ENCODE peak calls at places on chromosomes 11 and 22, in ten cellular contexts. F is WTC11, T is progenitor cell of endocrine pancreas, I is GM12878, N is mammary epithelial cell, Z is fibroblast of the aortic adventitia, V is IMR-90, W is right lobe of liver, H is A549, G is tibial nerve. M is an unnamed sample.

GRCh38 chr11:82634091-82634490 is 99.6 kb downstream of the FAM181B start:
- DNase-seq in W (no peak), I (no peak), H (no peak), Z (no peak), N (peak), T (no peak), F (no peak), V (no peak), G (no peak), M (no peak)

GRCh38 chr22:31944700-31945477 is 554 bp downstream of the YWHAH start:
- DNase-seq in N (no peak), Z (no peak), F (peak), G (peak), T (no peak), W (no peak), H (no peak), I (no peak), V (no peak), M (no peak)

GRCh38 chr11:124602751-124603150 is 8.5 kb upstream of the PANX3 start:
- DNase-seq in I (no peak), Z (no peak), H (no peak), V (no peak), W (no peak), G (no peak), N (no peak), T (no peak), F (no peak), M (no peak)

GRCh38 chr11:104151404-104152204 is 12.3 kb downstream of the PDGFD start:
- DNase-seq in N (no peak), V (no peak), T (no peak), H (no peak), Z (peak), I (no peak), G (no peak), F (no peak), W (no peak), M (no peak)

GRCh38 chr11:83006877-83007330 is 64.8 kb downstream of the RAB30 start:
- DNase-seq in V (no peak), T (no peak), G (no peak), Z (peak), F (no peak), I (peak), N (no peak), W (peak), H (no peak), M (no peak)

GRCh38 chr22:20218320-20218872 is 49.7 kb downstream of the RTN4R start:
- DNase-seq in G (no peak), H (no peak), W (no peak), T (no peak), N (no peak), F (no peak), Z (no peak), V (no peak), I (no peak), M (no peak)

GRCh38 chr11:118643142-118643994 is 36.0 kb downstream of the PHLDB1 start:
- DNase-seq in Z (no peak), H (no peak), N (no peak), I (no peak), G (no peak), F (no peak), V (no peak), T (no peak), W (no peak), M (no peak)

GRCh38 chr11:64000740-64001514 is 14.7 kb downstream of the OTUB1 start:
- DNase-seq in F (peak), Z (no peak), V (no peak), N (no peak), G (no peak), T (no peak), W (no peak), I (no peak), H (no peak), M (no peak)

GRCh38 chr11:80155412-80156017 is 714.7 kb upstream of the TENM4 start:
- DNase-seq in V (peak), F (no peak), H (peak), N (peak), Z (peak), I (no peak), W (no peak), T (no peak), G (no peak), M (no peak)

GRCh38 chr11:6925636-6926207 is 504 bp upstream of the ZNF215 start:
- DNase-seq in Z (peak), W (no peak), G (no peak), F (no peak), N (peak), H (no peak), T (no peak), V (peak), I (no peak), M (no peak)

GRCh38 chr22:31243339-31244043 is 31.4 kb downstream of the LIMK2 start:
- DNase-seq in W (no peak), N (peak), T (no peak), I (no peak), Z (peak), G (no peak), H (peak), F (no peak), V (no peak), M (no peak)

GRCh38 chr11:74391193-74391592 is 7.0 kb downstream of the PGM2L1 start:
- DNase-seq in N (no peak), V (no peak), T (no peak), W (no peak), G (no peak), F (no peak), Z (no peak), H (no peak), I (no peak), M (no peak)

GRCh38 chr11:83118814-83119213 is 38.1 kb upstream of the PCF11 start:
- DNase-seq in H (no peak), F (no peak), Z (no peak), I (no peak), V (peak), G (no peak), W (no peak), T (no peak), N (no peak), M (no peak)

GRCh38 chr11:72740562-72741428 is 11.4 kb downstream of the ARAP1 start:
- DNase-seq in H (no peak), Z (no peak), F (no peak), G (no peak), I (no peak), N (no peak), V (no peak), T (no peak), W (no peak), M (no peak)

GRCh38 chr22:28799125-28799833 is 1.1 kb downstream of the XBP1 start:
- DNase-seq in I (no peak), H (peak), W (no peak), Z (peak), G (peak), F (no peak), N (peak), T (no peak), V (peak), M (peak)

GRCh38 chr11:119584193-119585037 is 144.6 kb downstream of the NECTIN1 start:
- DNase-seq in Z (peak), N (peak), W (no peak), V (peak), H (no peak), T (peak), G (no peak), F (peak), I (no peak), M (no peak)

DNA sequence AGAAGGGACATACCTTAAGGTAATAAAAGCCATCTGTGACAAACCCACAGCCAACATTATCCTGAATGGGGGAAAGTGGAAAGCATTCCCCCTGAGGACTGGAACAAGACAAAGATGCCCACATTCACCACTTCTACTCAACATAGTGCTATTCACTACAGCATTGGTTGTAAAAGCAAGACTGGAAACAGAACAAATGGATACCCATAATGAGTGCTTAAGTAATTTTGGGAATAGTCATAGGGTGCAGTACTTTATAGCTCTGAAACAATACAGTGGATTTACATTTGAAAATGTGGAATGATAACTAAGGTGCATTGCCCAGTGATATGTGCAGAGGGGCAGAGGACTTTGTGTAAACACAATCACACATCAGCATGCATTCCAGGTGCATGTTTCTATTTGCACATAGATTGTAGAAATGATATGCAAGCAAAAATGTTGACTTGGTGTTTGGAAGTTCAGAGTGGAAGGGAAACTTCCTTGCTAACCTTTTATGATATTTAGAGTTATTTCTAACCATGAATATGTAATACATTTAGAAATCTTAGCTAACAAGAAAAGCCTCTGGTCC is 112.3 kb downstream of the IGLL1 start:
- DNase-seq in F (no peak), I (no peak), W (no peak), V (no peak), N (no peak), T (no peak), Z (no peak), H (no peak), G (no peak), M (no peak)
- TF ChIP-seq CTCF in F (no peak), I (no peak), W (no peak), V (no peak), N (no peak), T (no peak), Z (no peak), H (no peak), G (no peak), M (no peak)

GRCh38 chr11:65378208-65378927 is 4.1 kb downstream of the SLC25A45 start:
- DNase-seq in G (no peak), T (no peak), F (no peak), H (peak), N (no peak), I (no peak), W (no peak), V (no peak), Z (no peak), M (no peak)
- TF ChIP-seq CTCF in G (no peak), T (no peak), F (no peak), H (peak), N (no peak), I (peak), W (no peak), V (peak), Z (no peak), M (no peak)

GRCh38 chr22:43886231-43886630 is 5.6 kb downstream of the PNPLA5 start:
- DNase-seq in Z (no peak), F (no peak), T (no peak), G (no peak), H (no peak), W (no peak), I (no peak), N (no peak), V (no peak), M (no peak)

GRCh38 chr22:43885786-43886185 is 6.0 kb downstream of the PNPLA5 start:
- DNase-seq in F (no peak), T (no peak), W (no peak), G (no peak), V (no peak), H (no peak), Z (no peak), I (no peak), N (no peak), M (no peak)

GRCh38 chr22:43883719-43884415 is 7.9 kb downstream of the PNPLA5 start:
- DNase-seq in I (no peak), W (no peak), T (no peak), V (no peak), Z (no peak), H (no peak), G (no peak), N (no peak), F (no peak), M (no peak)

GRCh38 chr22:43884600-43885318 is 7.1 kb downstream of the PNPLA5 start:
- DNase-seq in Z (peak), W (no peak), G (peak), T (peak), H (peak), V (peak), N (peak), I (peak), F (peak), M (no peak)

DNA sequence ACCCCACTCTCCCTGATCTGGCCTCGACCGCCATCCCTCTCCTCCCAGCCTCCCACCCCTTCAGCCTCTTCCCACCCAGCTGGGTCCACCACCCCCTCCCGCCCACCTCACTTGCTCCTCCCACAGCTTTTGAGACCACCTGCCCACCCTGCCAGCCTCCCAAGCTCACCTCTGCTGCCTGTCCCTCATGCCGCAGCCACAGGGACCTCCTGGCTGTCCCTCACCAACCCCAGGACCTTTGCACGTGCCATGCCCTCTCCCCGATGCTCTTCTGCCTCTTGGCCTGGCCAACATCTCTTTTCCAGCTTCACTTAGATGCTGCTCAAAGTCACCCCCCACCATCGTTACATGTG is 6.5 kb downstream of the PNPLA5 start:
- DNase-seq in T (no peak), V (no peak), Z (no peak), F (no peak), G (no peak), N (no peak), H (no peak), I (no peak), W (no peak), M (no peak)
- TF ChIP-seq CTCF in T (no peak), V (no peak), Z (no peak), F (no peak), G (no peak), N (no peak), H (peak), I (no peak), W (no peak), M (no peak)

DNA sequence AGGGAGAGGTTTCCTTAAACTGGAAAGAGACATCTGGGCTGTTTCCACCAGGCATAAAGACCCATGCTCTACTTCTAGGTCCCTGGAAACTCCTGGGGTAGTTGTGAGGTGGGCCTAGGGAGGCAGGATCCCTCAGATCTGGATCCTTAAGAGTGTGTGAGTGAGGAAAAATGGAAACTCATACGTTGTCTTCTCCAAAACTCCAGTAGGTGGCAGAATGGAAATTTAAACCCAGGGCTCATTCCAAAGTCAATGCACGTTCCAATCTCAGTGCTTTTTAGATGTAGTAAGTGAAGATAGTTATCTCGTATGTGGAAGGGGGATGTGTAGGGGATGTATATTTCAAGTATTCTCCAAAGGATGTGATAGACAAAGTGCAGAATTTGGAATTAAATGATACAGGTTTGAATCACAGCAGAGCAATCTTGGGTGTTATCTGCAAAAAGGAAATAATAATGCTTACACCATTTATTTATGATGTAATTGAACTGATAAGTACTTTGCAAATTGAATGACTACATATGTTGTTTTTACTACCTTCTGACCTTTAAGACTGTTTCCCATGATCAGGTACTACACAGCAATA is 13.1 kb upstream of the MMP1 start:
- DNase-seq in V (peak), Z (peak), G (no peak), T (no peak), I (no peak), N (peak), F (no peak), W (no peak), H (peak), M (no peak)
- TF ChIP-seq CTCF in V (peak), Z (peak), G (no peak), T (peak), I (peak), N (peak), F (no peak), W (peak), H (peak), M (no peak)

DNA sequence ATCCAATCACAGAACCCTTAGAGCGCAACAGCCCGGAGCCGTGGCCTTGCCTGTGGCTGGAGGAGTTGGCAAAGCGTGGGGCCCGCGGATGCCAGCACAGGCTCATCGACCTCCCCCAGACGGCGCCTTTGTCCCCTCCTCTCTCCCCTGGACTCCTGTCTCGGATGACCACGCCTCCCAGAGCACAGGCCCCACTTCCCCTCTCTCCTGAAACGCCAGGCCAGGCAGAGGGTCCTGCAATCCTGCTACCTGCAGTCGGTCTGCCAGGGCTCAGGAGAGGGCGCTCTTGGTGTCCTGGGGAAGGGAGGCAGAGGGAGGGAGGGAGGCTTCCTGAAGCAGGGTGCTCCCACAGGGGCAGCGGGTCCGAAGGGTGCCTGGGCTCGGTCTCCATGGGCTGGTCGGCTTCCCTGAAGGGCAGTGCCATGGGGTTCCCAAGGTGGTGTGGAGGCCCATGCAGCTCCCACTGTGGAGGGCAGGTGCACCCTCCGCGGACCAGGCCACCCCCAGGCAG is 16.6 kb upstream of the TTLL12 start:
- DNase-seq in W (no peak), Z (no peak), I (no peak), G (no peak), V (no peak), N (no peak), H (no peak), F (peak), T (no peak), M (no peak)
- TF ChIP-seq CTCF in W (no peak), Z (no peak), I (no peak), G (no peak), V (no peak), N (no peak), H (no peak), F (no peak), T (peak), M (no peak)

M was measured in natural killer cell.